ENCODE peak calls at places on chromosomes 12 and 14, in six cellular contexts. W is neuronal stem cell, F is IMR-90, V is trophoblast cell, A is H1, C is mesenchymal stem cell. Z is an unnamed sample. For H3K79me1, the result is how much of the 10 kb centered on the place peaks cover.

GRCh38 chr12:130955238-130955816 is 1.6 kb downstream of the ADGRD1 start:
- DNase-seq in A (no peak), F (no peak), C (no peak), W (no peak), V (no peak), Z (no peak)

GRCh38 chr12:83573676-83574075 is 887.0 kb downstream of the TMTC2 start:
- DNase-seq in C (peak), A (no peak), F (no peak), W (no peak), V (peak), Z (no peak)

GRCh38 chr14:54108481-54109471 is 152.2 kb upstream of the BMP4 start:
- DNase-seq in F (peak), A (no peak), W (no peak), C (peak), V (no peak), Z (no peak)

GRCh38 chr12:78210894-78211302 is 380.2 kb downstream of the NAV3 start:
- DNase-seq in V (no peak), F (peak), A (no peak), C (peak), W (no peak), Z (no peak)

GRCh38 chr14:24465369-24465768 is 22.8 kb upstream of the SDR39U1 start:
- DNase-seq in V (no peak), C (no peak), W (no peak), A (no peak), F (no peak), Z (no peak)

GRCh38 chr12:67804168-67804567 is 155.6 kb downstream of the DYRK2 start:
- DNase-seq in F (no peak), A (no peak), V (no peak), W (no peak), C (no peak), Z (no peak)

GRCh38 chr12:82651489-82651888 is 35.2 kb upstream of the TMTC2 start:
- DNase-seq in W (no peak), V (peak), A (no peak), C (no peak), F (no peak), Z (no peak)

GRCh38 chr12:42609605-42610004 is 20.1 kb upstream of the PRICKLE1 start:
- DNase-seq in F (peak), C (no peak), V (no peak), A (no peak), W (no peak), Z (no peak)

GRCh38 chr14:68822964-68823363 is 30.1 kb upstream of the ZFP36L1 start:
- DNase-seq in F (no peak), A (no peak), W (no peak), V (no peak), C (no peak), Z (no peak)

GRCh38 chr12:132513070-132513398 is 23.1 kb downstream of the FBRSL1 start:
- DNase-seq in C (no peak), A (no peak), W (no peak), F (peak), V (no peak), Z (no peak)

GRCh38 chr12:30882706-30883105 is 43.8 kb upstream of the TSPAN11 start:
- DNase-seq in F (no peak), W (no peak), V (no peak), C (no peak), A (no peak), Z (no peak)

GRCh38 chr14:68495101-68495637 is 297.7 kb downstream of the ZFP36L1 start:
- DNase-seq in W (no peak), V (no peak), A (no peak), C (no peak), F (no peak), Z (no peak)

GRCh38 chr12:9049520-9050133 is 60.3 kb downstream of the KLRG1 start:
- DNase-seq in F (peak), A (no peak), W (no peak), C (peak), V (peak), Z (no peak)

GRCh38 chr12:20520572-20520971 is 152.2 kb downstream of the PDE3A start:
- DNase-seq in V (no peak), A (no peak), W (no peak), C (no peak), F (no peak), Z (no peak)

GRCh38 chr14:21978184-21978998 is 304.8 kb upstream of the OR4E1 start:
- DNase-seq in C (peak), A (no peak), F (peak), V (peak), W (peak), Z (peak)

GRCh38 chr12:54331461-54331860 is 6.5 kb downstream of the COPZ1 start:
- DNase-seq in C (no peak), A (no peak), F (no peak), W (no peak), V (no peak), Z (no peak)

GRCh38 chr12:93186131-93186530 is 191.6 kb upstream of the NUDT4 start:
- DNase-seq in F (peak), A (no peak), W (no peak), C (peak), V (peak), Z (no peak)

GRCh38 chr14:50947446-50947845 is 3.2 kb upstream of the PYGL start:
- DNase-seq in V (no peak), A (no peak), C (no peak), F (peak), W (no peak), Z (no peak)

GRCh38 chr12:52716061-52716460 is 12.7 kb upstream of the KRT77 start:
- DNase-seq in F (no peak), V (no peak), C (no peak), A (no peak), W (no peak), Z (no peak)

GRCh38 chr14:87628129-87628528 is 364.9 kb downstream of the GALC start:
- DNase-seq in A (no peak), C (peak), V (peak), F (peak), W (peak), Z (no peak)

GRCh38 chr12:124509676-124510300 is 57.6 kb downstream of the NCOR2 start:
- DNase-seq in F (peak), V (no peak), W (no peak), A (no peak), C (peak), Z (peak)

GRCh38 chr12:123148223-123148622 is 2.7 kb downstream of the PITPNM2 start:
- DNase-seq in V (no peak), W (no peak), C (no peak), F (no peak), A (no peak), Z (no peak)

GRCh38 chr12:57089259-57090245 is 638 bp downstream of the NAB2 start:
- DNase-seq in F (peak), C (peak), A (no peak), W (no peak), V (peak), Z (no peak)
- H2BK5ac ChIP-seq in F (peak), C (peak), A (peak), W (peak), V (peak), Z (no peak)

GRCh38 chr12:125674554-125674953 is 609.3 kb downstream of the AACS start:
- DNase-seq in A (no peak), C (no peak), W (no peak), F (no peak), V (no peak), Z (no peak)
- H3K14ac ChIP-seq in A (no peak), C (no peak), W (no peak), F (no peak), V (no peak), Z (no peak)

DNA sequence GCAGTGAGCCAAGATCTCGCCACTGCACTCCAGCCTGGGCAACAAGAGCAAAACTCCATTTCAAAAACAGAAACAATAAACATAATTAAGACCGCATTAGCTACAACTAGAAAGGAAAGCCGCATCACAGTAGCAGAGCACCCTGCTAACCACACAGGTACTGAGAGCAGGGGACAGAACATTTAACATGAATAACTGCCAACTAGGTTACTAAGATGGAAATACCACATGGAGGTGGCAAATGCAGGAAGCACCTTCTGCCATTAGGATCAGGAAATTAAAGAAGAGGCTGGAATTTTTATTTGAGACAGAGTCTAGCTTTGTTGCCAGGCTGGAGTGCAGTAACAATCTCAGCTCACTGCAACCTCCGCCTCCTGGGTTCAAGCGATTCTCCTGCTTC is 41.9 kb downstream of the CDC42BPB start:
- DNase-seq in F (no peak), W (no peak), V (no peak), A (no peak), C (no peak), Z (peak)
- H3K79me1 ChIP-seq in F (half or more), W (under half), V (under half), A (under half), C (under half), Z (under half)

DNA sequence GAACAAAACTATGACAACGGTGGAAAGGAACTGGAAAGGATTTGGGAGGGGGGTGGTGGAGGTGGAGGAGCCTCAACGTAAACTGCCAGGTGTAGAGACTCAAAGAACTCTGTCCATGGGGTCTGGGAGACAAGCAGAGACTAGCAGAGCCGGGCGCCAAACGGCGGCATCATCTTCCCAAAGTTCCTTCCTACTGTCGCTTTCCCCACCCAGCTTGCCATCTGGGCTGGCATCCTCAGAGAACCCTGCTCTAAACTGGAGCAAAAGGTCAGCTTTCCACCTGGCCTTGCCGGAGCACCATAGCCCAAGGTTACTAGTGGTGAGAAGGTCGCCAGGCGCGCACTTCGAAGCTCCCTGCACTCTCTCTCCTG is 4.0 kb upstream of the IRF2BPL start:
- DNase-seq in A (no peak), C (no peak), F (no peak), W (no peak), V (no peak), Z (no peak)
- H2BK5ac ChIP-seq in A (peak), C (peak), F (peak), W (peak), V (peak), Z (no peak)

DNA sequence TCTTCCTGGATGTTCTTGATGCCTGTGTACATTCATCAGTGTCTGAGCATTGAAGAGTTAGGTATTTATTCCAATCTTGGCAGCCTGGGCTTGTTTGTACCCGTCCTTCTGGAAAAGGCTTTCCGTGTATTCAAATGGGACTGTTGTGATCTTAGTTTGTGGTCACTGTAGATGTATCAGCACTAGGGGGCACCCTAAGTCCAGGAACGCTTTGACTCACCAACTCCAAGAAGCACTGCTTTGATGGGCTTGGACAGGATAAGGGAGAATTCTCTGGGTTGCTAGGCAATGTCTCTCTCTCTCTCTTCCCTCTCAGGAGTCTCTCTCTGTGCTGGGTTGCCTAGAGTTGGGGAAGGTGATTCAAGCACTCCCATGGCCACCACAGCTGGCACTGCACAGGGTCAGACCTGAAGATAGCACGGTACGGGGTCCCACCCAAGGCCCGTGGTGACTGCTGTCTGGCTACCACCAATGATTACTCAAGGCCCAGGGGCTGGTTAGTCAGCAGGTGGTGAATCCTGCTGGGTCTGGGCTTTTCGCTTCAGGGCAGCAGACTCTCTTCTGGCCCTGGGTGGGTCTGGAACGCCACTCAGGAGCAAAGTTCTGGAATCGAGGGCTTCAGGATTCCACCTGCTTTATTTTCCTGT is 211.1 kb upstream of the RGS6 start:
- DNase-seq in C (peak), F (peak), W (peak), V (peak), A (peak), Z (peak)
- H3K14ac ChIP-seq in C (no peak), F (no peak), W (no peak), V (no peak), A (no peak), Z (no peak)

DNA sequence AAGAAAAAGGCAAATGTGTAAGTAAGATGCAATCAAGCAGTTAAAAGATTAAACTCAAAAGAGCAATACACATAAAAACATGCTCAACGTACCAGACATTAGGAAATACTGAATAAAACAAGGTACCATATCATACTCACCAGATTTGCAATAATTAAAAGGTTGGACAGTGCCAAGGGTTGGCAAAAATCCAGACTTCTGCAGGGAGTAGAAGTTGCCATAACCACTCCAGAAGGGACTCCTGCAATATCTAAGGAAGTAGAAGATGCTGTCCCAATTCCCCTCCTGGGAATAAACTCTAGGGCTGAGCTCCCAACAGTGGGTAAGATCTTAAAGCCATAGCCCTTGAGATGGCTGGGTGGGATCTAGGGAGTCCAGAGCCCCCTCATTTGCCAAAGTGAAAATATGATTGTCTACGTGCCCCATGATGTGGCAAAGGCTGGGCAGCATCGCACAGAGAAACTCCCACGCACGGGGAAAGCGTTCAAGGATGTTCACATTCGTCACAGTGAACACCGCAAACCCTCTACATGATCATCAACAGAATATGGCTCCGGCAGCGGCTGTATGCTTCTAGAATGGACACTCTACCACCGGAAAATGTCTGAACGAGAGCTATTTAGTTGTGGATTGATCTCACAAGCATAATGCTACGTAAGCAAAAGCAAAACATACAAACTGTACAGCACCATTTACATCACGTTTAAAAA is 12.3 kb downstream of the KCTD10 start:
- DNase-seq in C (no peak), F (no peak), V (no peak), A (no peak), W (no peak), Z (no peak)
- H3K79me1 ChIP-seq in C (under half), F (half or more), V (half or more), A (under half), W (under half), Z (under half)

GRCh38 chr12:49827351-49828099 is 688 bp downstream of the NCKAP5L start:
- DNase-seq in C (peak), V (peak), A (no peak), F (peak), W (peak), Z (peak)
- H2BK5ac ChIP-seq in C (peak), V (peak), A (peak), F (peak), W (peak), Z (no peak)

GRCh38 chr12:113990548-113991223 is 24.6 kb upstream of the RBM19 start:
- DNase-seq in A (no peak), V (no peak), F (no peak), W (no peak), C (no peak), Z (peak)
- H3K14ac ChIP-seq in A (no peak), V (no peak), F (no peak), W (no peak), C (no peak), Z (no peak)

GRCh38 chr12:47803196-47803875 is 16.4 kb downstream of the HDAC7 start:
- DNase-seq in F (no peak), C (no peak), A (no peak), W (no peak), V (no peak), Z (no peak)
- H3K79me1 ChIP-seq in F (half or more), C (under half), A (under half), W (under half), V (under half), Z (under half)